ENCODE peak calls at places on chromosomes 16 and 17, in nine cellular contexts. One of them, this sample, is unnamed.

GRCh38 chr16:19419691-19420060 is 2.0 kb downstream of the TMC5 start:
- DNase-seq in spleen: no peak
- DNase-seq in AG04450: no peak
- DNase-seq in HFF-Myc: no peak
- DNase-seq in GM06990: no peak
- DNase-seq in fibroblast of mammary gland: peak
- DNase-seq in GM12865: no peak
- DNase-seq in adrenal gland: no peak
- DNase-seq in ovary: no peak
- DNase-seq in this sample: no peak

GRCh38 chr16:19898924-19899604 is 14.4 kb upstream of the GPRC5B start:
- DNase-seq in spleen: no peak
- DNase-seq in AG04450: no peak
- DNase-seq in HFF-Myc: peak
- DNase-seq in GM06990: peak
- DNase-seq in fibroblast of mammary gland: peak
- DNase-seq in GM12865: peak
- DNase-seq in adrenal gland: peak
- DNase-seq in ovary: no peak
- DNase-seq in this sample: no peak

GRCh38 chr16:57115504-57116182 is 23.3 kb downstream of the CPNE2 start:
- DNase-seq in spleen: no peak
- DNase-seq in AG04450: no peak
- DNase-seq in HFF-Myc: no peak
- DNase-seq in GM06990: no peak
- DNase-seq in fibroblast of mammary gland: peak
- DNase-seq in GM12865: no peak
- DNase-seq in adrenal gland: peak
- DNase-seq in ovary: peak
- DNase-seq in this sample: peak

GRCh38 chr17:82605939-82606600 is 42.2 kb downstream of the WDR45B start:
- DNase-seq in spleen: no peak
- DNase-seq in AG04450: no peak
- DNase-seq in HFF-Myc: no peak
- DNase-seq in GM06990: no peak
- DNase-seq in fibroblast of mammary gland: no peak
- DNase-seq in GM12865: no peak
- DNase-seq in adrenal gland: no peak
- DNase-seq in ovary: no peak
- DNase-seq in this sample: no peak

GRCh38 chr16:12344577-12345343 is 368.2 kb downstream of the SNX29 start:
- DNase-seq in spleen: no peak
- DNase-seq in AG04450: no peak
- DNase-seq in HFF-Myc: no peak
- DNase-seq in GM06990: no peak
- DNase-seq in fibroblast of mammary gland: no peak
- DNase-seq in GM12865: no peak
- DNase-seq in adrenal gland: no peak
- DNase-seq in ovary: no peak
- DNase-seq in this sample: no peak

GRCh38 chr16:53515259-53515658 is 12.2 kb upstream of the AKTIP start:
- DNase-seq in spleen: no peak
- DNase-seq in AG04450: no peak
- DNase-seq in HFF-Myc: no peak
- DNase-seq in GM06990: no peak
- DNase-seq in fibroblast of mammary gland: peak
- DNase-seq in GM12865: no peak
- DNase-seq in adrenal gland: no peak
- DNase-seq in ovary: no peak
- DNase-seq in this sample: no peak

GRCh38 chr16:19609359-19609758 is 53.9 kb downstream of the VPS35L start:
- DNase-seq in spleen: no peak
- DNase-seq in AG04450: no peak
- DNase-seq in HFF-Myc: no peak
- DNase-seq in GM06990: no peak
- DNase-seq in fibroblast of mammary gland: no peak
- DNase-seq in GM12865: no peak
- DNase-seq in adrenal gland: no peak
- DNase-seq in ovary: no peak
- DNase-seq in this sample: no peak

GRCh38 chr17:10091051-10091450 is 107.4 kb downstream of the GAS7 start:
- DNase-seq in spleen: no peak
- DNase-seq in AG04450: no peak
- DNase-seq in HFF-Myc: no peak
- DNase-seq in GM06990: no peak
- DNase-seq in fibroblast of mammary gland: no peak
- DNase-seq in GM12865: no peak
- DNase-seq in adrenal gland: no peak
- DNase-seq in ovary: no peak
- DNase-seq in this sample: no peak

DNA sequence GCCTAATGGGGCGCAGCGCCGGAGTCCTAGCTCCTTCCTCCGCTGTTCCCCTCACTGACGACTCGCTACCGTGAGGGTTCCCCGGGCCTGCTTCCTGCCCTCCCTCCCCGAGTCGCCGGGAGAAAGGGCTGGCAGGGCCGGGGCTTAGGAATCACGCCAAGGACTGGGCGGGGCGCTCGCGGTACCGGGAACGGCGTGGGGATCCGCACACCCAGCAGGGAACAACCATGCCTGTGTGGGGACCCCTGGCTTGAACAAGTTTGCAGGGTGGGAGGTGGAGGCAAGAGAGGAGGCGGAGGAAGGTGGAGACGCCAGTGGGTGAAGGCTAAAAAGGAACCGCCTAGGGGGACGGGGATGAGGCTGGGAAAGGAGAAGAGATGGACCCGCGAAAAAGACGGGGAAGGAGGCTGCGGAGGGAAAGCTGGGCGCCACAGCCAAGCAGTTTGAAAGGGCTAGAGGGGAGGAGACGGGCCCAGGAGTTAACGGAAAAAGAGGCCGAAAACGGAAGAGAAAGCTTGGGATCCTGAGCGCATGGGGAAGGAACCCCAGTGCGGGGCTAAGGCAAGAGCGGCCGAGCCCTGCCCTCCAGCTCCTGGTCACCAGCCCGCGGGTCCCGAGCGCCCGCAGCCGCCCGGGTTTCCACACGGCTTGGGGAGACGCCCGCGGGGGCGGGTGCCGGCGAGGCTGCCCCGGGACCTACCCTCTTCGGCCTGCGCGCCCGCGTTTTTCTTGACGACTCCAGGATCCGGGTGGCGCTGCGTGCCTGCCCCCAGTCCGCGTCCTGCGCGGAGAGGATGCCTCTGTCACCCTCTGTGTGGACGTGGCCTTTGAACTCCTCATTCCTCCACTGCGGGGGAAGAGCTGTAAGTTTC is 1.3 kb upstream of the CDH11 start:
- DNase-seq in spleen: peak
- DNase-seq in AG04450: no peak
- DNase-seq in HFF-Myc: no peak
- DNase-seq in GM06990: no peak
- DNase-seq in fibroblast of mammary gland: peak
- DNase-seq in GM12865: no peak
- DNase-seq in adrenal gland: peak
- DNase-seq in ovary: peak
- DNase-seq in this sample: peak
- H3K4me3 ChIP-seq in spleen: peak
- H3K4me3 ChIP-seq in AG04450: peak
- H3K4me3 ChIP-seq in HFF-Myc: peak
- H3K4me3 ChIP-seq in GM06990: peak
- H3K4me3 ChIP-seq in fibroblast of mammary gland: peak
- H3K4me3 ChIP-seq in GM12865: no peak
- H3K4me3 ChIP-seq in adrenal gland: peak
- H3K4me3 ChIP-seq in ovary: peak
- H3K4me3 ChIP-seq in this sample: peak

DNA sequence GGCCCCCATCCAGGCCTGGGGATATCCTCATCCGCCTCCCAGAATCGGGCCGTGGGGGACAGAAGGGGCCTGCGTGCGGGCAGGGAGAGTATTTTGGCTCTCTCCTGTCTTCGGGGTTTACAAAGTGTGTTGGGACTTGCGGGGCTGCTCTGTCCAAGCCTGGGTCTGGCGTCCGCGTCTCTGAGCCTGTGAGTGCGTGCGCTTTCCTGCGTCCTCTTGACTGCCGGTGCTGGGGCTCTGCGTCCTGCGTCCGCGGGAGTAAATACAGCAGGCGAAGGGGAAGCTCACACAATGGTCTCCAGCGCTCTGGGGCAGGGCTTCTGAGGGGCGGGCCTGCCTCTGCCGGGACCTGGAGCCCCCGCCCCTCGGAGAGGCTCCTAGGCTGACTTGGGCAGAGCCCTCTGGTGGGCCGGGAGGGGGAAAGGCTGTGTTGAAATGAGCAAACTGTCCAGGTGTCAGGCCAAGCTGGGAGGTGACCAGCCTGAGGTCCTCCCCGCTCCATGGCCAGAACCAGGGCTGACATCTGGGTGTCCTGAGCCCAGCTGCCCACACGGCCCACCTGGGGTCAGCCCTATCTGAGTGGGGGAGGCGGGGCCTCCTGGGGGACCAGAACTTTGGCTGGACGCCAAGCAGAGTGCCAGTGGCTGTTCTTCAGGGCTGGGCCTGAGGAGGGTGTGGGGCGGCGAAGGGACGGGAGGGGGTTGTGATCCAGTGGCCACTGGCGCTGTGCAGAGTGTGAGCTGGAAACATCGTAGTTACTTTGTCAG is 233.6 kb downstream of the SEC14L1 start:
- DNase-seq in spleen: peak
- DNase-seq in AG04450: peak
- DNase-seq in HFF-Myc: no peak
- DNase-seq in GM06990: peak
- DNase-seq in fibroblast of mammary gland: peak
- DNase-seq in GM12865: no peak
- DNase-seq in adrenal gland: peak
- DNase-seq in ovary: peak
- DNase-seq in this sample: peak
- TF ChIP-seq CTCF in spleen: peak
- TF ChIP-seq CTCF in AG04450: peak
- TF ChIP-seq CTCF in HFF-Myc: peak
- TF ChIP-seq CTCF in GM06990: no peak
- TF ChIP-seq CTCF in fibroblast of mammary gland: peak
- TF ChIP-seq CTCF in GM12865: no peak
- TF ChIP-seq CTCF in adrenal gland: peak
- TF ChIP-seq CTCF in ovary: no peak
- TF ChIP-seq CTCF in this sample: no peak

DNA sequence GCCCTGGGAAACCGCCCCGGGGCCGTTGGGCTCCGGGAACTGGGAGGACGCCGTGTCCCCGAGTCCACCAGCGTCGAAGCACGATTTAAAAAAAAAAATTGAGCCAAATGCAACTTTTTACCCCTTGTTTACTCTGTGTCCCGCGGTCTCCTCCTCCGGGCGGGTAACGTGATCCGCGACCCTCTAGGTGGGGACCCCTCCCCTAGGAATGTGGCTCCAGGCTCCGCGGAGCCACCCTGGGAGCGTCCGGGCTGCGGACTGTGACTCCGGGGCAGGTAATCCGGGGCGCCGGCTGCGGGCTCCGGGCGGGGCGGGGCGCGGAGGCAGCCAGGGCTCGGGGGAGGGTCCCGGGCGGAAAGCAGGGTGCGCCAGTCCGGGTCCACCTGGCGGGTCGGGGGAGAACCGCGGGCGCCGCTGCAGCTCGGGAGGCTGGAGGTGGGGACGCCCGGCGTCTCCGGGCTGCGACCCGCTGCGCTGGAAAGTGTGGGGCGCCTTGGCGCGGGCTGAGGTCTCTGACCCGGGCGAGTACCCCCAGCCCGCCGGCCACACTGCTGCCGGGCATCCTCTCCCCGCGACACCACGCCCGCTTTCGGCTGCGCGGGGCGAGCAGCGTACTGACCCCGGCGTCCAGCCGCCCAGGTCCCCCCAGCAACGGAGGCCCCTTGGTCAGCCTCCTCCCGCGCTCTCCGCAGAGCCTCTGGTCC is 850 bp upstream of the HELZ start:
- DNase-seq in spleen: peak
- DNase-seq in AG04450: no peak
- DNase-seq in HFF-Myc: no peak
- DNase-seq in GM06990: peak
- DNase-seq in fibroblast of mammary gland: no peak
- DNase-seq in GM12865: peak
- DNase-seq in adrenal gland: peak
- DNase-seq in ovary: peak
- DNase-seq in this sample: peak
- H3K4me3 ChIP-seq in spleen: peak
- H3K4me3 ChIP-seq in AG04450: peak
- H3K4me3 ChIP-seq in HFF-Myc: peak
- H3K4me3 ChIP-seq in GM06990: peak
- H3K4me3 ChIP-seq in fibroblast of mammary gland: peak
- H3K4me3 ChIP-seq in GM12865: peak
- H3K4me3 ChIP-seq in adrenal gland: peak
- H3K4me3 ChIP-seq in ovary: peak
- H3K4me3 ChIP-seq in this sample: peak

GRCh38 chr17:46839211-46839610 is 12.2 kb upstream of the WNT9B start:
- DNase-seq in spleen: no peak
- DNase-seq in AG04450: no peak
- DNase-seq in HFF-Myc: no peak
- DNase-seq in GM06990: no peak
- DNase-seq in fibroblast of mammary gland: no peak
- DNase-seq in GM12865: no peak
- DNase-seq in adrenal gland: no peak
- DNase-seq in ovary: no peak
- DNase-seq in this sample: no peak

GRCh38 chr17:46841561-46842379 is 9.6 kb upstream of the WNT9B start:
- DNase-seq in spleen: no peak
- DNase-seq in AG04450: no peak
- DNase-seq in HFF-Myc: no peak
- DNase-seq in GM06990: no peak
- DNase-seq in fibroblast of mammary gland: no peak
- DNase-seq in GM12865: no peak
- DNase-seq in adrenal gland: peak
- DNase-seq in ovary: no peak
- DNase-seq in this sample: no peak

GRCh38 chr17:46847204-46848191 is 3.9 kb upstream of the WNT9B start:
- DNase-seq in spleen: peak
- DNase-seq in AG04450: no peak
- DNase-seq in HFF-Myc: no peak
- DNase-seq in GM06990: no peak
- DNase-seq in fibroblast of mammary gland: no peak
- DNase-seq in GM12865: no peak
- DNase-seq in adrenal gland: no peak
- DNase-seq in ovary: no peak
- DNase-seq in this sample: no peak

GRCh38 chr17:46837521-46837920 is 13.9 kb upstream of the WNT9B start:
- DNase-seq in spleen: no peak
- DNase-seq in AG04450: no peak
- DNase-seq in HFF-Myc: no peak
- DNase-seq in GM06990: no peak
- DNase-seq in fibroblast of mammary gland: no peak
- DNase-seq in GM12865: no peak
- DNase-seq in adrenal gland: no peak
- DNase-seq in ovary: no peak
- DNase-seq in this sample: no peak

DNA sequence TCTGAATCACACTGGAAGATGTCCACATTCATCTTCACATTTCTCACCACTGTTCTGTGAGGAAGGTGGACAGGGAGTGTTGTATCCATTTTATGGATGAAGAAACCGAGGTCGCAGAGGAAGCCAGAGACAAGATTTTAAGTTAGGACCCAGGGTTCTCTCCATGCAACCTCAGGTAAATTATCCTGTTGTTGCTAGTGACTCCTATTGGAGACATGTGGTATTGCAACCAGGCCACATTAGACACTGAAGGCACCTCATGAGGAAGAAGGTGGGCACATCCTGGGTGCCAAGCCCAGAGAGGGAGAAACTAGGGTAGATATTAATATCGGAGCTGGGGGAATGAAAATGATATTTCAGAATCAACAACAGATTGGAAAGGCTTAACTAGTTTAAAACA is 8.5 kb upstream of the WNT9B start:
- DNase-seq in spleen: no peak
- DNase-seq in AG04450: no peak
- DNase-seq in HFF-Myc: no peak
- DNase-seq in GM06990: no peak
- DNase-seq in fibroblast of mammary gland: peak
- DNase-seq in GM12865: peak
- DNase-seq in adrenal gland: no peak
- DNase-seq in ovary: no peak
- DNase-seq in this sample: no peak
- TF ChIP-seq CTCF in spleen: peak
- TF ChIP-seq CTCF in AG04450: peak
- TF ChIP-seq CTCF in HFF-Myc: peak
- TF ChIP-seq CTCF in GM06990: peak
- TF ChIP-seq CTCF in fibroblast of mammary gland: peak
- TF ChIP-seq CTCF in GM12865: peak
- TF ChIP-seq CTCF in adrenal gland: no peak
- TF ChIP-seq CTCF in ovary: no peak
- TF ChIP-seq CTCF in this sample: peak

This sample was measured in heart left ventricle.